ENCODE peak calls at places on chromosomes 1 and 21, in ten cellular contexts. One of them, this sample, is unnamed. For H3K4me1, the result is how much of the 10 kb centered on the place peaks cover.

GRCh38 chr1:114712987-114713386 is 3.6 kb downstream of the NRAS start:
- DNase-seq in H1: no peak
- DNase-seq in spleen: no peak
- DNase-seq in breast epithelium: no peak
- DNase-seq in sigmoid colon: no peak
- DNase-seq in vagina: no peak
- DNase-seq in endothelial cell of umbilical vein: no peak
- DNase-seq in stomach: no peak
- DNase-seq in suprapubic skin: no peak
- DNase-seq in HCT116: no peak
- DNase-seq in this sample: peak

GRCh38 chr1:39491146-39491921 is at the start of gene BMP8A:
- DNase-seq in spleen: peak
- DNase-seq in HCT116: peak
- DNase-seq in sigmoid colon: peak
- DNase-seq in endothelial cell of umbilical vein: peak
- DNase-seq in suprapubic skin: no peak
- DNase-seq in breast epithelium: no peak
- DNase-seq in vagina: no peak
- DNase-seq in H1: peak
- DNase-seq in stomach: peak
- DNase-seq in this sample: peak

GRCh38 chr1:47785561-47786271 is 211.5 kb downstream of the TRABD2B start:
- DNase-seq in stomach: no peak
- DNase-seq in H1: peak
- DNase-seq in vagina: no peak
- DNase-seq in sigmoid colon: no peak
- DNase-seq in spleen: no peak
- DNase-seq in HCT116: no peak
- DNase-seq in endothelial cell of umbilical vein: no peak
- DNase-seq in breast epithelium: no peak
- DNase-seq in suprapubic skin: no peak
- DNase-seq in this sample: no peak

GRCh38 chr1:157725214-157725577 is 24.6 kb upstream of the FCRL3 start:
- DNase-seq in endothelial cell of umbilical vein: no peak
- DNase-seq in HCT116: no peak
- DNase-seq in sigmoid colon: no peak
- DNase-seq in suprapubic skin: no peak
- DNase-seq in spleen: no peak
- DNase-seq in stomach: no peak
- DNase-seq in breast epithelium: no peak
- DNase-seq in H1: no peak
- DNase-seq in vagina: no peak
- DNase-seq in this sample: no peak

GRCh38 chr1:21294266-21295058 is 4.2 kb upstream of the ECE1 start:
- DNase-seq in breast epithelium: no peak
- DNase-seq in sigmoid colon: no peak
- DNase-seq in vagina: no peak
- DNase-seq in suprapubic skin: no peak
- DNase-seq in H1: no peak
- DNase-seq in stomach: peak
- DNase-seq in endothelial cell of umbilical vein: no peak
- DNase-seq in HCT116: peak
- DNase-seq in spleen: peak
- DNase-seq in this sample: peak

GRCh38 chr1:207805841-207806421 is 54.1 kb downstream of the CD46 start:
- DNase-seq in sigmoid colon: peak
- DNase-seq in suprapubic skin: peak
- DNase-seq in vagina: no peak
- DNase-seq in stomach: peak
- DNase-seq in H1: no peak
- DNase-seq in endothelial cell of umbilical vein: peak
- DNase-seq in breast epithelium: no peak
- DNase-seq in HCT116: no peak
- DNase-seq in spleen: no peak
- DNase-seq in this sample: peak

GRCh38 chr1:157490337-157491165 is 61.8 kb downstream of the FCRL5 start:
- DNase-seq in stomach: peak
- DNase-seq in suprapubic skin: no peak
- DNase-seq in endothelial cell of umbilical vein: peak
- DNase-seq in spleen: peak
- DNase-seq in breast epithelium: peak
- DNase-seq in HCT116: peak
- DNase-seq in vagina: no peak
- DNase-seq in sigmoid colon: no peak
- DNase-seq in H1: peak
- DNase-seq in this sample: peak

GRCh38 chr1:234621657-234622335 is 11.8 kb upstream of the IRF2BP2 start:
- DNase-seq in H1: no peak
- DNase-seq in breast epithelium: no peak
- DNase-seq in stomach: no peak
- DNase-seq in vagina: no peak
- DNase-seq in sigmoid colon: no peak
- DNase-seq in suprapubic skin: no peak
- DNase-seq in HCT116: no peak
- DNase-seq in spleen: no peak
- DNase-seq in endothelial cell of umbilical vein: no peak
- DNase-seq in this sample: no peak

GRCh38 chr1:47231314-47232186 is 475 bp downstream of the TAL1 start:
- DNase-seq in H1: peak
- DNase-seq in vagina: no peak
- DNase-seq in sigmoid colon: no peak
- DNase-seq in stomach: no peak
- DNase-seq in suprapubic skin: no peak
- DNase-seq in endothelial cell of umbilical vein: peak
- DNase-seq in breast epithelium: no peak
- DNase-seq in spleen: no peak
- DNase-seq in HCT116: no peak
- DNase-seq in this sample: no peak

GRCh38 chr1:84117868-84118267 is 26.2 kb upstream of the PRKACB start:
- DNase-seq in spleen: no peak
- DNase-seq in H1: no peak
- DNase-seq in vagina: no peak
- DNase-seq in HCT116: no peak
- DNase-seq in endothelial cell of umbilical vein: no peak
- DNase-seq in breast epithelium: no peak
- DNase-seq in suprapubic skin: no peak
- DNase-seq in stomach: no peak
- DNase-seq in sigmoid colon: no peak
- DNase-seq in this sample: no peak

GRCh38 chr1:9797049-9797448 is 26.7 kb downstream of the CLSTN1 start:
- DNase-seq in vagina: no peak
- DNase-seq in breast epithelium: no peak
- DNase-seq in HCT116: no peak
- DNase-seq in sigmoid colon: peak
- DNase-seq in endothelial cell of umbilical vein: no peak
- DNase-seq in H1: no peak
- DNase-seq in suprapubic skin: no peak
- DNase-seq in stomach: no peak
- DNase-seq in spleen: no peak
- DNase-seq in this sample: no peak

GRCh38 chr1:208652300-208653160 is 408.3 kb upstream of the PLXNA2 start:
- DNase-seq in stomach: peak
- DNase-seq in endothelial cell of umbilical vein: peak
- DNase-seq in sigmoid colon: peak
- DNase-seq in spleen: no peak
- DNase-seq in vagina: no peak
- DNase-seq in breast epithelium: no peak
- DNase-seq in HCT116: peak
- DNase-seq in H1: peak
- DNase-seq in suprapubic skin: no peak
- DNase-seq in this sample: peak

GRCh38 chr1:203202431-203203245 is 16.1 kb upstream of the CHI3L1 start:
- DNase-seq in sigmoid colon: peak
- DNase-seq in vagina: no peak
- DNase-seq in endothelial cell of umbilical vein: no peak
- DNase-seq in spleen: no peak
- DNase-seq in HCT116: no peak
- DNase-seq in suprapubic skin: no peak
- DNase-seq in H1: no peak
- DNase-seq in stomach: peak
- DNase-seq in breast epithelium: no peak
- DNase-seq in this sample: peak

GRCh38 chr1:14696766-14697165 is 98.3 kb downstream of the KAZN start:
- DNase-seq in spleen: no peak
- DNase-seq in endothelial cell of umbilical vein: no peak
- DNase-seq in vagina: no peak
- DNase-seq in H1: no peak
- DNase-seq in HCT116: no peak
- DNase-seq in sigmoid colon: no peak
- DNase-seq in breast epithelium: no peak
- DNase-seq in suprapubic skin: no peak
- DNase-seq in stomach: no peak
- DNase-seq in this sample: no peak

GRCh38 chr1:206729507-206729906 is 41.1 kb upstream of the IL19 start:
- DNase-seq in HCT116: no peak
- DNase-seq in sigmoid colon: no peak
- DNase-seq in breast epithelium: no peak
- DNase-seq in stomach: peak
- DNase-seq in spleen: no peak
- DNase-seq in suprapubic skin: no peak
- DNase-seq in vagina: no peak
- DNase-seq in H1: no peak
- DNase-seq in endothelial cell of umbilical vein: no peak
- DNase-seq in this sample: no peak

GRCh38 chr1:30058966-30059365 is 664.4 kb downstream of the MATN1 start:
- DNase-seq in sigmoid colon: no peak
- DNase-seq in H1: no peak
- DNase-seq in spleen: no peak
- DNase-seq in HCT116: peak
- DNase-seq in vagina: no peak
- DNase-seq in endothelial cell of umbilical vein: no peak
- DNase-seq in stomach: no peak
- DNase-seq in suprapubic skin: no peak
- DNase-seq in breast epithelium: no peak
- DNase-seq in this sample: no peak

GRCh38 chr1:160868141-160868540 is 5.5 kb upstream of the CD244 start:
- DNase-seq in HCT116: no peak
- DNase-seq in sigmoid colon: no peak
- DNase-seq in breast epithelium: no peak
- DNase-seq in stomach: no peak
- DNase-seq in spleen: no peak
- DNase-seq in vagina: no peak
- DNase-seq in endothelial cell of umbilical vein: no peak
- DNase-seq in H1: no peak
- DNase-seq in suprapubic skin: no peak
- DNase-seq in this sample: no peak

GRCh38 chr1:106619080-106619826 is 437.2 kb upstream of the PRMT6 start:
- DNase-seq in vagina: no peak
- DNase-seq in spleen: peak
- DNase-seq in sigmoid colon: no peak
- DNase-seq in breast epithelium: no peak
- DNase-seq in H1: no peak
- DNase-seq in stomach: no peak
- DNase-seq in endothelial cell of umbilical vein: no peak
- DNase-seq in suprapubic skin: no peak
- DNase-seq in HCT116: no peak
- DNase-seq in this sample: no peak
- TF ChIP-seq POLR2A in vagina: no peak
- TF ChIP-seq POLR2A in spleen: no peak
- TF ChIP-seq POLR2A in sigmoid colon: no peak
- TF ChIP-seq POLR2A in breast epithelium: no peak
- TF ChIP-seq POLR2A in H1: no peak
- TF ChIP-seq POLR2A in stomach: no peak
- TF ChIP-seq POLR2A in endothelial cell of umbilical vein: no peak
- TF ChIP-seq POLR2A in suprapubic skin: no peak
- TF ChIP-seq POLR2A in HCT116: no peak
- TF ChIP-seq POLR2A in this sample: no peak

GRCh38 chr1:100892554-100892953 is 2.1 kb downstream of the EXTL2 start:
- DNase-seq in HCT116: no peak
- DNase-seq in spleen: no peak
- DNase-seq in suprapubic skin: no peak
- DNase-seq in stomach: no peak
- DNase-seq in sigmoid colon: no peak
- DNase-seq in vagina: no peak
- DNase-seq in endothelial cell of umbilical vein: no peak
- DNase-seq in breast epithelium: no peak
- DNase-seq in H1: no peak
- DNase-seq in this sample: no peak

GRCh38 chr1:100893718-100894117 is 924 bp downstream of the EXTL2 start:
- DNase-seq in spleen: no peak
- DNase-seq in breast epithelium: no peak
- DNase-seq in vagina: no peak
- DNase-seq in H1: no peak
- DNase-seq in suprapubic skin: no peak
- DNase-seq in stomach: no peak
- DNase-seq in endothelial cell of umbilical vein: no peak
- DNase-seq in HCT116: no peak
- DNase-seq in sigmoid colon: no peak
- DNase-seq in this sample: no peak

GRCh38 chr1:100894622-100895539 is at the start of gene EXTL2:
- DNase-seq in spleen: peak
- DNase-seq in suprapubic skin: peak
- DNase-seq in vagina: no peak
- DNase-seq in stomach: peak
- DNase-seq in sigmoid colon: peak
- DNase-seq in endothelial cell of umbilical vein: peak
- DNase-seq in H1: peak
- DNase-seq in breast epithelium: peak
- DNase-seq in HCT116: peak
- DNase-seq in this sample: peak

GRCh38 chr1:100895540-100896480 is at the start of gene SLC30A7:
- DNase-seq in spleen: peak
- DNase-seq in stomach: peak
- DNase-seq in endothelial cell of umbilical vein: peak
- DNase-seq in breast epithelium: peak
- DNase-seq in vagina: peak
- DNase-seq in sigmoid colon: peak
- DNase-seq in H1: peak
- DNase-seq in HCT116: peak
- DNase-seq in suprapubic skin: peak
- DNase-seq in this sample: peak

GRCh38 chr1:100896481-100896982 is 642 bp downstream of the SLC30A7 start:
- DNase-seq in sigmoid colon: peak
- DNase-seq in vagina: no peak
- DNase-seq in H1: peak
- DNase-seq in HCT116: peak
- DNase-seq in endothelial cell of umbilical vein: peak
- DNase-seq in suprapubic skin: no peak
- DNase-seq in breast epithelium: no peak
- DNase-seq in spleen: no peak
- DNase-seq in stomach: peak
- DNase-seq in this sample: peak
- TF ChIP-seq POLR2AphosphoS5 in sigmoid colon: no peak
- TF ChIP-seq POLR2AphosphoS5 in vagina: no peak
- TF ChIP-seq POLR2AphosphoS5 in H1: peak
- TF ChIP-seq POLR2AphosphoS5 in HCT116: no peak
- TF ChIP-seq POLR2AphosphoS5 in endothelial cell of umbilical vein: no peak
- TF ChIP-seq POLR2AphosphoS5 in suprapubic skin: no peak
- TF ChIP-seq POLR2AphosphoS5 in breast epithelium: no peak
- TF ChIP-seq POLR2AphosphoS5 in spleen: no peak
- TF ChIP-seq POLR2AphosphoS5 in stomach: peak
- TF ChIP-seq POLR2AphosphoS5 in this sample: no peak

GRCh38 chr1:164604541-164604940 is 45.6 kb downstream of the PBX1 start:
- DNase-seq in sigmoid colon: no peak
- DNase-seq in HCT116: no peak
- DNase-seq in H1: no peak
- DNase-seq in spleen: no peak
- DNase-seq in suprapubic skin: no peak
- DNase-seq in breast epithelium: no peak
- DNase-seq in stomach: no peak
- DNase-seq in endothelial cell of umbilical vein: no peak
- DNase-seq in vagina: no peak
- DNase-seq in this sample: no peak
- H3K4me1 ChIP-seq in sigmoid colon: half or more
- H3K4me1 ChIP-seq in HCT116: under half
- H3K4me1 ChIP-seq in H1: under half
- H3K4me1 ChIP-seq in spleen: under half
- H3K4me1 ChIP-seq in suprapubic skin: half or more
- H3K4me1 ChIP-seq in breast epithelium: under half
- H3K4me1 ChIP-seq in stomach: half or more
- H3K4me1 ChIP-seq in endothelial cell of umbilical vein: under half
- H3K4me1 ChIP-seq in vagina: half or more
- H3K4me1 ChIP-seq in this sample: half or more

GRCh38 chr21:43209575-43210453 is 41.0 kb downstream of the CRYAA start:
- DNase-seq in suprapubic skin: peak
- DNase-seq in vagina: no peak
- DNase-seq in breast epithelium: peak
- DNase-seq in spleen: peak
- DNase-seq in sigmoid colon: peak
- DNase-seq in HCT116: no peak
- DNase-seq in endothelial cell of umbilical vein: no peak
- DNase-seq in H1: no peak
- DNase-seq in stomach: no peak
- DNase-seq in this sample: no peak
- TF ChIP-seq POLR2A in suprapubic skin: no peak
- TF ChIP-seq POLR2A in vagina: no peak
- TF ChIP-seq POLR2A in breast epithelium: no peak
- TF ChIP-seq POLR2A in spleen: no peak
- TF ChIP-seq POLR2A in sigmoid colon: no peak
- TF ChIP-seq POLR2A in HCT116: no peak
- TF ChIP-seq POLR2A in endothelial cell of umbilical vein: no peak
- TF ChIP-seq POLR2A in H1: no peak
- TF ChIP-seq POLR2A in stomach: no peak
- TF ChIP-seq POLR2A in this sample: no peak

This sample was measured in transverse colon.